ENCODE peak calls at places on chromosomes 12 and 14, in eight cellular contexts. L is AG09309; Z is cerebellum; P is GM12891; W is ureter; A is activated naive CD4-positive, alpha-beta T cell treated with anti-CD3 and anti-CD28 coated beads, Interleukin-2, amount 10 ng/mL, durations not matched to agents 7 days and 5 days; G is HFFc6; R is tibial artery. E is an unnamed sample.

GRCh38 chr12:131903270-131904255 is 9.1 kb downstream of the ULK1 start:
- DNase-seq in L (no peak), R (peak), P (no peak), Z (no peak), W (no peak), G (no peak), A (no peak), E (no peak)

GRCh38 chr14:68148276-68148675 is 328.7 kb downstream of the RAD51B start:
- DNase-seq in L (no peak), A (no peak), W (no peak), P (no peak), G (peak), R (no peak), Z (no peak), E (no peak)

GRCh38 chr12:127192391-127192790 is 1074.6 kb upstream of the TMEM132C start:
- DNase-seq in W (no peak), Z (no peak), L (no peak), P (no peak), A (no peak), G (no peak), R (no peak), E (no peak)

GRCh38 chr12:25979059-25979458 is 20.6 kb downstream of the RASSF8 start:
- DNase-seq in P (no peak), A (no peak), R (no peak), W (no peak), L (no peak), G (no peak), Z (no peak), E (no peak)

GRCh38 chr12:59734371-59734770 is 138.5 kb downstream of the SLC16A7 start:
- DNase-seq in Z (no peak), L (no peak), R (no peak), P (no peak), W (no peak), G (no peak), A (no peak), E (no peak)

GRCh38 chr12:118548887-118549286 is 172.5 kb downstream of the SUDS3 start:
- DNase-seq in G (no peak), Z (no peak), L (no peak), R (no peak), A (no peak), P (no peak), W (no peak), E (no peak)

GRCh38 chr14:48350971-48351370 is 675.6 kb upstream of the MDGA2 start:
- DNase-seq in G (no peak), L (no peak), R (no peak), P (no peak), W (no peak), Z (no peak), A (no peak), E (no peak)

GRCh38 chr12:3114671-3115070 is 37.5 kb downstream of the TSPAN9 start:
- DNase-seq in W (no peak), G (no peak), L (no peak), Z (no peak), R (no peak), A (no peak), P (no peak), E (no peak)

GRCh38 chr14:79011091-79011919 is 841.1 kb downstream of the NRXN3 start:
- DNase-seq in A (no peak), P (no peak), G (peak), Z (peak), R (no peak), W (no peak), L (no peak), E (no peak)

GRCh38 chr12:138171-138897 is 71.8 kb downstream of the IQSEC3 start:
- DNase-seq in L (no peak), R (no peak), G (no peak), A (no peak), Z (no peak), P (no peak), W (no peak), E (no peak)

GRCh38 chr12:21413369-21414277 is 23.8 kb upstream of the PYROXD1 start:
- DNase-seq in L (no peak), W (no peak), Z (no peak), P (no peak), G (no peak), R (no peak), A (no peak), E (no peak)